ENCODE peak calls at places on chromosomes 5 and 9, in nine cellular contexts. Z, L, A, X, S, E, J, Y and H are unnamed samples.

GRCh38 chr5:56329652-56330051 is 96.5 kb upstream of the ANKRD55 start:
- DNase-seq in S (no peak), Y (no peak), X (no peak), Z (no peak), J (no peak), E (no peak), L (no peak), A (no peak), H (no peak)

GRCh38 chr5:114988096-114988495 is 181.6 kb downstream of the TRIM36 start:
- DNase-seq in A (no peak), L (no peak), Z (no peak), E (no peak), X (no peak), Y (no peak), S (no peak), J (no peak), H (no peak)

GRCh38 chr5:142717582-142718215 is 31.8 kb upstream of the FGF1 start:
- DNase-seq in E (no peak), A (no peak), L (peak), Y (no peak), S (peak), X (peak), Z (peak), J (peak), H (no peak)

GRCh38 chr5:33608476-33609026 is 167.8 kb downstream of the TARS1 start:
- DNase-seq in L (no peak), Y (no peak), A (no peak), E (no peak), X (no peak), J (no peak), Z (peak), S (peak), H (no peak)

GRCh38 chr5:37838152-37838932 is 1.5 kb downstream of the GDNF start:
- DNase-seq in L (no peak), A (no peak), E (no peak), Z (peak), Y (no peak), J (no peak), X (peak), S (no peak), H (no peak)

GRCh38 chr5:38757451-38758245 is 88.2 kb upstream of the OSMR start:
- DNase-seq in S (peak), Z (peak), Y (peak), J (no peak), A (no peak), X (no peak), E (peak), L (peak), H (no peak)

GRCh38 chr5:142213077-142213476 is 104.5 kb downstream of the NDFIP1 start:
- DNase-seq in S (no peak), Y (no peak), J (no peak), L (no peak), A (no peak), Z (no peak), X (no peak), E (no peak), H (no peak)

GRCh38 chr5:131262953-131263541 is 806 bp upstream of the CDC42SE2 start:
- DNase-seq in S (peak), X (no peak), L (no peak), A (no peak), E (no peak), J (no peak), Y (no peak), Z (no peak), H (no peak)

GRCh38 chr9:110255064-110255416 is 1.3 kb downstream of the TXN start:
- DNase-seq in E (no peak), X (no peak), J (no peak), Y (no peak), Z (no peak), L (no peak), S (no peak), A (no peak), H (no peak)

GRCh38 chr5:161333194-161333880 is 213.2 kb downstream of the GABRB2 start:
- DNase-seq in A (no peak), Z (no peak), J (no peak), S (no peak), L (no peak), Y (no peak), X (no peak), E (no peak), H (no peak)

GRCh38 chr5:172170251-172170701 is 17.7 kb downstream of the STK10 start:
- DNase-seq in S (no peak), Y (peak), J (no peak), A (no peak), Z (no peak), L (no peak), X (no peak), E (no peak), H (no peak)

GRCh38 chr9:135090081-135090480 is 2.6 kb downstream of the OLFM1 start:
- DNase-seq in S (no peak), E (no peak), L (no peak), A (no peak), X (no peak), Z (no peak), Y (no peak), J (no peak), H (no peak)

GRCh38 chr5:180850434-180851078 is 10.5 kb downstream of the ZFP62 start:
- DNase-seq in X (no peak), S (no peak), E (no peak), Z (no peak), Y (no peak), J (no peak), A (no peak), L (no peak), H (no peak)

GRCh38 chr9:133067006-133067405 is 5.2 kb downstream of the CEL start:
- DNase-seq in Y (no peak), A (no peak), Z (no peak), S (no peak), J (no peak), X (no peak), L (no peak), E (no peak), H (no peak)

GRCh38 chr5:153618857-153619256 is 128.4 kb downstream of the GRIA1 start:
- DNase-seq in L (no peak), A (no peak), Y (no peak), X (no peak), J (no peak), S (no peak), E (no peak), Z (peak), H (no peak)

GRCh38 chr5:170662966-170663365 is 120.6 kb upstream of the GABRP start:
- DNase-seq in E (no peak), Z (no peak), L (no peak), S (no peak), X (no peak), Y (no peak), J (no peak), A (no peak), H (no peak)

GRCh38 chr9:93827545-93828330 is 127.4 kb downstream of the BARX1 start:
- DNase-seq in E (peak), S (peak), L (peak), J (peak), A (peak), Y (no peak), X (peak), Z (peak), H (no peak)

GRCh38 chr9:135607401-135608293 is 31.7 kb downstream of the GLT6D1 start:
- DNase-seq in X (no peak), L (no peak), A (no peak), Y (peak), J (no peak), Z (no peak), S (no peak), E (no peak), H (no peak)

GRCh38 chr5:120436996-120437395 is 27.1 kb upstream of the PRR16 start:
- DNase-seq in L (no peak), E (no peak), Z (peak), X (no peak), J (no peak), A (peak), Y (no peak), S (peak), H (no peak)

GRCh38 chr9:115118471-115119156 is 657 bp upstream of the TNC start:
- DNase-seq in J (peak), L (peak), Y (peak), Z (peak), A (peak), E (peak), S (peak), X (peak), H (peak)

GRCh38 chr5:124662261-124662781 is 84.1 kb downstream of the ZNF608 start:
- DNase-seq in S (no peak), Z (no peak), E (no peak), A (no peak), L (no peak), X (peak), Y (no peak), J (peak), H (no peak)

GRCh38 chr9:90905822-90906221 is 104.2 kb downstream of the SYK start:
- DNase-seq in S (no peak), Y (no peak), E (no peak), A (no peak), L (no peak), X (no peak), Z (no peak), J (no peak), H (no peak)

GRCh38 chr9:128120741-128121465 is 6.6 kb downstream of the PTGES2 start:
- DNase-seq in Y (no peak), X (no peak), S (no peak), E (peak), J (no peak), A (no peak), Z (no peak), L (no peak), H (no peak)

GRCh38 chr5:1212271-1212670 is 10.9 kb downstream of the SLC6A19 start:
- DNase-seq in E (peak), Y (no peak), X (no peak), S (no peak), Z (no peak), A (no peak), L (no peak), J (no peak), H (no peak)

GRCh38 chr9:14158911-14159310 is 155.0 kb downstream of the NFIB start:
- DNase-seq in E (no peak), S (peak), L (no peak), Z (peak), A (no peak), J (no peak), X (no peak), Y (no peak), H (no peak)

GRCh38 chr5:39896104-39896503 is 471.3 kb upstream of the DAB2 start:
- DNase-seq in X (no peak), Z (no peak), A (no peak), L (no peak), S (no peak), E (no peak), J (no peak), Y (no peak), H (no peak)

GRCh38 chr9:130741024-130741305 is 47.4 kb downstream of the EXOSC2 start:
- DNase-seq in E (no peak), S (no peak), A (no peak), Y (no peak), X (no peak), J (no peak), L (no peak), Z (no peak), H (no peak)

GRCh38 chr5:1380011-1380817 is 35.3 kb upstream of the CLPTM1L start:
- DNase-seq in L (peak), S (peak), A (no peak), J (no peak), X (peak), Y (peak), Z (peak), E (peak), H (no peak)

GRCh38 chr9:98809311-98810105 is 2.0 kb downstream of the GALNT12 start:
- DNase-seq in X (peak), J (no peak), E (no peak), S (peak), Z (no peak), A (no peak), L (no peak), Y (no peak), H (no peak)

GRCh38 chr9:135281661-135282000 is 194.2 kb downstream of the OLFM1 start:
- DNase-seq in S (no peak), A (no peak), J (no peak), X (no peak), E (no peak), Y (no peak), Z (no peak), L (no peak), H (no peak)

GRCh38 chr5:57434227-57434640 is 48.4 kb downstream of the ACTBL2 start:
- DNase-seq in E (no peak), J (peak), Y (peak), S (peak), Z (peak), X (no peak), A (no peak), L (peak), H (no peak)

GRCh38 chr5:142134333-142135010 is 25.9 kb downstream of the NDFIP1 start:
- DNase-seq in L (no peak), X (no peak), S (no peak), Z (no peak), E (no peak), A (no peak), Y (no peak), J (no peak), H (no peak)

GRCh38 chr5:124297826-124298225 is 448.6 kb downstream of the ZNF608 start:
- DNase-seq in X (no peak), S (no peak), A (no peak), L (no peak), J (no peak), E (no peak), Y (no peak), Z (peak), H (no peak)

GRCh38 chr9:109143881-109144562 is 23.0 kb downstream of the FRRS1L start:
- DNase-seq in L (no peak), Z (peak), Y (no peak), X (peak), J (peak), S (peak), A (no peak), E (no peak), H (no peak)

GRCh38 chr5:141510850-141511718 is 22.2 kb downstream of the PCDHGC5 start:
- DNase-seq in Y (no peak), L (no peak), S (no peak), J (no peak), Z (no peak), X (no peak), A (no peak), E (no peak), H (no peak)

DNA sequence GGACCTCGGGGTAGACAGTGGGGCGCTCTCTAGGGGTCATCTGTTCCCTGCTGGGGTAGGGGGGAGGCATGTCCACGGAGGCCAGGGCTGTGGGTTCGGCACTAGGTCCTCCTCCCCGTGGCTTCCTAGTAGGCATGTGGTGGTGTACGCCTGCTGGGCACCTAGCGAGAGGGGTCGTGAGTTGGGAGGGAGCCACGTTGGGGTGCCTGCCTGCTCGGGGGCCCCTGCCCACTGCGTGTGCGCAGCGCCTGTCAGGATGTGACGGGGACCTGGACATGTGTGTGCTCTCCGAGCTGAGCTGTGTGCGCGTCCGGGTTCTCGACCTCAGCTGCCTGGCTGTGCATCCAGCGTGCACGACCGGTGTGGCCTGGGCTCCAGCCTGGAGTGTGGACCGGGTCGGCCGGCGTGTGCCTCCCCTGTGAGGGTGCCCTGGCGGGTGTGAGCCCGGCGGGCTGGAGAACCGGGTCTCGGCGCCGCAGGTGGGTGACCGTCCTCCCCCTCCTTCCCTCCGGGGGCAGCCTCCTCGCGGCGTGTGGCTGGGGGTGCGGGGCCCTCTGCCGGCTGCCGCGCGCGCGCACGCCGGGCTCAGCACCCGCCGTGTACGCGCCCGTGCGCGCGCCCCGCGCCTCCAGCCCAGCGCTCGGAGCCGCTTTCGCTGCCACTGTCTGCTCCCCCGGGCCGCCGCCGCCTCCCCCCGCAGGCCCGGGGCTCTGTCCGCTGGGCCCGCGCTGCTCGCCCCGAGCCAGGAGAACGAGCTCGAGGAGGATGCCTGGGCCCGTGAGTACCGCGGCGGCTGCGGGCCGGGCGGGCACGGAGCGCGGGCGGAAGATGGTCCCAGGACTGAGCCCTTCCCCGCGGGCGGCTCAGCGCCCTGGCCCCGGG is at the start of gene PRR7:
- DNase-seq in Y (peak), E (peak), J (peak), L (peak), A (no peak), S (peak), X (peak), Z (peak), H (no peak)
- TF ChIP-seq CTCF in Y (peak), E (no peak), J (no peak), L (no peak), A (no peak), S (no peak), X (no peak), Z (no peak), H (no peak)

GRCh38 chr5:140358738-140359310 is 1.2 kb upstream of the SLC4A9 start:
- DNase-seq in Z (peak), A (no peak), X (peak), S (peak), Y (no peak), J (peak), E (no peak), L (no peak), H (no peak)
- TF ChIP-seq CTCF in Z (peak), A (peak), X (peak), S (peak), Y (peak), J (peak), E (peak), L (peak), H (peak)

DNA sequence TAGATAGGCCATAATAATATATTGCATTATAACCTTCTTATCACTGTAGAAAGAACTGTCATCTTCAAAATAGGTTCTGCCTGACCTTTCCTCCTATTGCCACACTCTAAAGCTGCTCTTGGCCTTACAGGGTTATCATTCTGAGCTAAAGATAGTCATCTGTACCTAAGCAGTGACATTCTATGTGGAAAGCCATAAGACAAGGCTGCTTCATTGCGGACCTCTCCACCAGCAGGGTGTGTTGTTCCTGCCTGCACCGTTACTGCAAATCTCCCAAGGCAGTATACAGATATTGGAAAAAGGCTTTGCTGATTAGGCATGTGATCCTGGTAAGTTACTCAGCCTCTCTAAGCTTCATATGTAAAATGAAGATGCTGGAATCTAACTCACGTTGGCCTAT is 8.1 kb downstream of the ZNF622 start:
- DNase-seq in E (no peak), A (no peak), X (peak), Z (no peak), J (no peak), S (peak), L (no peak), Y (no peak), H (no peak)
- TF ChIP-seq CTCF in E (peak), A (no peak), X (peak), Z (peak), J (no peak), S (peak), L (no peak), Y (peak), H (peak)

GRCh38 chr9:72365525-72366256 is 683 bp upstream of the ZFAND5 start:
- DNase-seq in E (peak), Y (peak), J (peak), A (peak), Z (peak), S (peak), X (peak), L (peak), H (peak)
- TF ChIP-seq CTCF in E (peak), Y (peak), J (no peak), A (no peak), Z (peak), S (peak), X (no peak), L (no peak), H (peak)

DNA sequence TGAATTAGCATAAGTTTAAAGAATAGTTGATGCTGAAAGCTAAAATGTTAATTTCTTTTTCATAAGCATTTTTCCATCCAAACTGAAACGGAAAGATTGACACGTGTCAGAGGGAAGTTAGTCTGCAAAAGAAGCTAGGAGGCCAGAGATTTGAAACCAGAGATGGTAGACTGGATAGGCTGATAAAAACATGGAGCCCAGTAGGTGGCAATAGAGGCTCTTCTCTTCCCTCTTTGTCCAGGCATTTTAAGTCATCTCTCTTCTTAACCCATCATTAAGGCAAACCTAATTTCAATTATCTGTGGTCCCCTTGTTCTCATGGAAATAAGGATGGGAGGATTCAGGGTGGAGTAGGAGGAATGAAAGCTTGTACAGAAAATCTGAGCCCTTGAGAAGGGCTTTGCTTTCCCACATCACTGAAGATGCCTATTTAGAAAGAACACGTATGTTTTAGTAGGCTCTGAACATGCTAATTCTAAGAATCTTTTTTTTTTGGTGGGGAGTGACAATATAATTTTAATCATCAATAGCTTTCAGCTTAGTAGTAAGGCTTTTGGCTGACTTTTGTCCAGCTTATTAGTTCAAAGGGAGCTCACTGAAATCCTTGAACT is 66.5 kb downstream of the ZNF474 start:
- DNase-seq in E (no peak), J (peak), S (peak), Z (peak), Y (no peak), A (peak), X (peak), L (no peak), H (peak)
- TF ChIP-seq CTCF in E (peak), J (peak), S (peak), Z (peak), Y (peak), A (peak), X (peak), L (peak), H (peak)